ENCODE peak calls at places on chromosomes 3 and 15, in six cellular contexts. L, E, T, X, M and I are unnamed samples.

GRCh38 chr3:135851201-135852061 is 114.1 kb upstream of the PPP2R3A start:
- DNase-seq in L (no peak), E (no peak), T (no peak), X (no peak), M (no peak), I (no peak)

GRCh38 chr15:79329186-79329611 is 18.3 kb downstream of the TMED3 start:
- DNase-seq in L (no peak), E (no peak), T (peak; percentile 84), X (peak; percentile 65), M (no peak), I (no peak)

GRCh38 chr3:42707620-42708355 is 5.2 kb upstream of the HHATL start:
- DNase-seq in L (no peak), E (no peak), T (no peak), X (no peak), M (no peak), I (peak; percentile 61)

GRCh38 chr3:126034481-126035361 is 49.2 kb downstream of the SLC41A3 start:
- DNase-seq in L (no peak), E (no peak), T (no peak), X (no peak), M (no peak), I (no peak)

GRCh38 chr3:44454258-44454657 is 23.2 kb downstream of the ZNF445 start:
- DNase-seq in L (no peak), E (no peak), T (no peak), X (no peak), M (no peak), I (no peak)

GRCh38 chr3:65210026-65210814 is 522.4 kb upstream of the ADAMTS9 start:
- DNase-seq in L (no peak), E (no peak), T (no peak), X (no peak), M (no peak), I (no peak)

GRCh38 chr15:73683624-73684536 is at the start of gene CD276:
- DNase-seq in L (peak; percentile 68), E (peak; percentile 78), T (peak; percentile 62), X (peak; percentile 13), M (peak; percentile 25), I (peak; percentile 96)

GRCh38 chr3:127787966-127788365 is 34.3 kb downstream of the MGLL start:
- DNase-seq in L (no peak), E (no peak), T (no peak), X (no peak), M (no peak), I (no peak)

GRCh38 chr15:66008920-66009572 is 139.8 kb downstream of the RAB11A start:
- DNase-seq in L (no peak), E (no peak), T (no peak), X (peak; percentile 66), M (peak; percentile 98), I (no peak)

GRCh38 chr3:11307830-11308432 is 35.7 kb downstream of the ATG7 start:
- DNase-seq in L (no peak), E (no peak), T (no peak), X (no peak), M (no peak), I (no peak)

GRCh38 chr15:31483053-31483923 is 156.7 kb downstream of the KLF13 start:
- DNase-seq in L (no peak), E (no peak), T (no peak), X (no peak), M (no peak), I (no peak)

GRCh38 chr3:197599089-197599765 is 43.5 kb upstream of the BDH1 start:
- DNase-seq in L (peak; percentile 79), E (peak; percentile 67), T (peak; percentile 83), X (peak; percentile 83), M (no peak), I (no peak)

GRCh38 chr3:53169045-53169831 is 8.2 kb downstream of the PRKCD start:
- DNase-seq in L (no peak), E (no peak), T (no peak), X (peak; percentile 98), M (no peak), I (no peak)

GRCh38 chr3:19149388-19149787 is 1.1 kb downstream of the KCNH8 start:
- DNase-seq in L (peak; percentile 47), E (no peak), T (peak; percentile 47), X (peak; percentile 39), M (no peak), I (no peak)

GRCh38 chr3:104514371-104514770 is 852.3 kb upstream of the ALCAM start:
- DNase-seq in L (no peak), E (no peak), T (no peak), X (no peak), M (no peak), I (no peak)

GRCh38 chr15:28944286-28944685 is 58.5 kb downstream of the APBA2 start:
- DNase-seq in L (no peak), E (no peak), T (no peak), X (no peak), M (no peak), I (no peak)

GRCh38 chr3:31391150-31391549 is 141.6 kb upstream of the STT3B start:
- DNase-seq in L (no peak), E (no peak), T (no peak), X (no peak), M (no peak), I (no peak)

GRCh38 chr15:57406040-57406772 is 29.9 kb downstream of the CGNL1 start:
- DNase-seq in L (no peak), E (peak; percentile 69), T (peak; percentile 21), X (no peak), M (no peak), I (no peak)

GRCh38 chr3:136955813-136956212 is 2.0 kb upstream of the IL20RB start:
- DNase-seq in L (no peak), E (no peak), T (peak; percentile 87), X (no peak), M (peak; percentile 71), I (no peak)

GRCh38 chr15:71776304-71776703 is 34.0 kb upstream of the NR2E3 start:
- DNase-seq in L (no peak), E (no peak), T (no peak), X (no peak), M (no peak), I (no peak)

GRCh38 chr15:45795487-45796069 is 160.7 kb downstream of the SQOR start:
- DNase-seq in L (peak; percentile 18), E (peak; percentile 38), T (peak; percentile 10), X (peak; percentile 67), M (peak; percentile 63), I (no peak)

GRCh38 chr3:28115316-28115715 is 126.1 kb upstream of the CMC1 start:
- DNase-seq in L (no peak), E (no peak), T (no peak), X (no peak), M (no peak), I (no peak)

GRCh38 chr3:48151807-48152427 is 36.3 kb downstream of the CDC25A start:
- DNase-seq in L (no peak), E (no peak), T (no peak), X (no peak), M (no peak), I (no peak)

GRCh38 chr15:83248151-83248851 is 36.2 kb downstream of the BNC1 start:
- DNase-seq in L (peak; percentile 57), E (no peak), T (peak; percentile 74), X (peak; percentile 68), M (peak; percentile 19), I (no peak)

GRCh38 chr15:100602822-100603393 is 519 bp downstream of the ASB7 start:
- DNase-seq in L (no peak), E (no peak), T (peak; percentile 5), X (peak; percentile 62), M (no peak), I (peak; percentile 94)

GRCh38 chr3:151644986-151645385 is 88.7 kb upstream of the AADACL2 start:
- DNase-seq in L (no peak), E (no peak), T (no peak), X (no peak), M (no peak), I (no peak)

GRCh38 chr3:71172951-71173350 is 410.6 kb downstream of the FOXP1 start:
- DNase-seq in L (no peak), E (no peak), T (peak; percentile 36), X (no peak), M (no peak), I (no peak)

GRCh38 chr3:4866841-4867240 is 112.4 kb upstream of the BHLHE40 start:
- DNase-seq in L (no peak), E (no peak), T (peak; percentile 22), X (no peak), M (peak; percentile 30), I (no peak)

GRCh38 chr15:59173194-59173593 is 33.4 kb upstream of the LDHAL6B start:
- DNase-seq in L (no peak), E (no peak), T (no peak), X (no peak), M (no peak), I (no peak)

GRCh38 chr3:11211531-11212300 is 57.4 kb downstream of the HRH1 start:
- DNase-seq in L (no peak), E (no peak), T (peak; percentile 61), X (no peak), M (no peak), I (no peak)

GRCh38 chr15:90866161-90866715 is 2.1 kb upstream of the FURIN start:
- DNase-seq in L (no peak), E (no peak), T (no peak), X (no peak), M (no peak), I (no peak)

GRCh38 chr15:44231842-44232241 is 36.8 kb upstream of the FRMD5 start:
- DNase-seq in L (no peak), E (no peak), T (no peak), X (no peak), M (no peak), I (no peak)
- TF ChIP-seq CTCF in L (no peak), E (no peak), T (no peak), X (no peak), M (no peak), I (no peak)

DNA sequence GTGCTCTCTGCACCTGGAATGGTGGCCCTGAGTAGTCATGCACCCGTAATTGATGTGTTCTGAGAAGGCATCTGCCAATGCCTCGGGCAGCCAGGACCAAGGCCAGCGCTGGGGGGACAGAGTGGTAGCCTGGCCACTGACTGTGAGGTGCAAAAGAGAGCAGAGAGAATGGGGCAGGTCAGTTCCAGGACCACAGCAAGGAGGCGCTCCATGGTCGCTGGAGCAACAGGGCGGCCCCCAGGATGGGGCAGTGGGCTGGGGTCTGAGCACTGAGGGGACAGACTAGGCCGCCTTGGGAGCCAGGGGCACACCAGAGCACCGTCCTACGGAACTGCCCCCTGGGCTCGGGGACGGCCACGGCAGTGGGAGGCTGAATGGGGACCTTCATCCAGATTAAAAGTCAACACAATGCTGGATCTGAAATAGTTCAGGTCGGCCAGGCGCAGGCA is 48.3 kb upstream of the IQSEC1 start:
- DNase-seq in L (no peak), E (no peak), T (no peak), X (no peak), M (no peak), I (peak; percentile 81)
- TF ChIP-seq CTCF in L (no peak), E (no peak), T (no peak), X (no peak), M (no peak), I (no peak)

DNA sequence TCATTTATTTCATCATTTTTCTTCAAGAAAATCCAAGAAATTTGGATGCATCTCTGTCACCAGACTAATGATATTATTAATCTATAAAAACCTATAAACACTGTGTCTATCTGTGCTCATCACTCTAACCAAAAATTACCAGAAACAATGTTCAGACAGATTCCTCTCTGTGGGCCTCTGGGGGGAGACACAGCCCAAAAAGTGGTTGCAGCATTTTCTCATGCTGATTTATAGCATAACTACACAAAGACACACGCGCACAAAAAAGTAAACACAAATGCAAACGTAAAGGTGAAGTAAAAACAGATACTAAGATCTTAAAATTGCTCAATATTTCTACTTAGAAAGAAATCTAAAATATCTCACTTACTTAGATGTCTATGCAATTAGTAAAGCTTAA is 976.0 kb downstream of the GBE1 start:
- DNase-seq in L (no peak), E (no peak), T (no peak), X (peak; percentile 8), M (no peak), I (no peak)
- TF ChIP-seq CTCF in L (peak; percentile 49), E (no peak), T (peak; percentile 16), X (no peak), M (peak; percentile 57), I (peak; percentile 76)

GRCh38 chr3:110903771-110904532 is 167.7 kb upstream of the NECTIN3 start:
- DNase-seq in L (no peak), E (no peak), T (no peak), X (no peak), M (no peak), I (no peak)
- TF ChIP-seq CTCF in L (no peak), E (no peak), T (no peak), X (no peak), M (no peak), I (no peak)